ENCODE peak calls at places on chromosomes 16 and 17, in nine cellular contexts. H is A549; N is nephron progenitor cell; D is CD8-positive, alpha-beta T cell; O is AG10803; V is cardiac fibroblast; P is body of pancreas; K is upper lobe of right lung; J is left ventricle myocardium inferior. S is an unnamed sample.

GRCh38 chr17:78785663-78786057 is 3.6 kb upstream of the CYTH1 start:
- DNase-seq in V (no peak), N (no peak), O (no peak), H (no peak), K (peak), J (no peak), D (no peak), P (no peak), S (no peak)

GRCh38 chr16:71557299-71557698 is 19.6 kb downstream of the TAT start:
- DNase-seq in D (no peak), O (no peak), K (no peak), N (no peak), J (no peak), H (no peak), P (no peak), V (no peak), S (no peak)

GRCh38 chr17:75159196-75160031 is 5.1 kb upstream of the JPT1 start:
- DNase-seq in J (no peak), D (no peak), H (peak), K (no peak), N (no peak), V (no peak), P (no peak), O (no peak), S (no peak)

GRCh38 chr16:81600275-81600674 is 155.7 kb downstream of the CMIP start:
- DNase-seq in V (peak), P (no peak), D (no peak), N (no peak), O (peak), K (no peak), H (peak), J (no peak), S (no peak)

GRCh38 chr16:84922351-84923135 is 88.8 kb downstream of the ZDHHC7 start:
- DNase-seq in P (peak), D (no peak), V (peak), K (peak), O (peak), N (no peak), H (no peak), J (peak), S (no peak)

GRCh38 chr16:85384831-85385462 is 228.2 kb upstream of the GSE1 start:
- DNase-seq in N (peak), K (peak), J (peak), V (no peak), D (no peak), P (no peak), H (no peak), O (no peak), S (no peak)

GRCh38 chr17:17108681-17109049 is 66.4 kb downstream of the MPRIP start:
- DNase-seq in D (no peak), J (peak), H (peak), V (peak), N (no peak), P (no peak), O (no peak), K (peak), S (no peak)

GRCh38 chr17:14268264-14268663 is 31.6 kb upstream of the CDRT15 start:
- DNase-seq in J (no peak), V (no peak), N (no peak), H (no peak), K (no peak), D (no peak), O (no peak), P (no peak), S (no peak)

GRCh38 chr16:85503642-85504224 is 109.4 kb upstream of the GSE1 start:
- DNase-seq in H (no peak), N (no peak), O (no peak), J (no peak), P (no peak), V (no peak), D (no peak), K (no peak), S (no peak)

GRCh38 chr16:69839240-69839688 is 77.1 kb downstream of the WWP2 start:
- DNase-seq in K (no peak), V (no peak), D (no peak), O (no peak), N (no peak), J (no peak), P (no peak), H (no peak), S (no peak)

GRCh38 chr16:58001781-58002410 is 689 bp downstream of the USB1 start:
- DNase-seq in N (no peak), K (no peak), P (no peak), O (no peak), V (no peak), D (no peak), J (no peak), H (no peak), S (no peak)

GRCh38 chr17:78764871-78765270 is 17.2 kb downstream of the CYTH1 start:
- DNase-seq in N (no peak), P (no peak), K (no peak), O (no peak), H (no peak), J (no peak), D (no peak), V (no peak), S (no peak)

GRCh38 chr17:56908061-56908542 is 5.7 kb downstream of the TRIM25 start:
- DNase-seq in O (no peak), N (no peak), J (peak), K (peak), H (peak), P (no peak), D (no peak), V (no peak), S (no peak)

GRCh38 chr17:10070690-10071089 is 127.7 kb downstream of the GAS7 start:
- DNase-seq in V (no peak), D (no peak), J (no peak), P (no peak), K (no peak), N (no peak), O (no peak), H (no peak), S (no peak)

GRCh38 chr16:79874391-79874790 is 273.9 kb upstream of the MAF start:
- DNase-seq in N (no peak), J (peak), V (no peak), D (no peak), P (no peak), H (no peak), K (no peak), O (no peak), S (no peak)

GRCh38 chr17:57478433-57478832 is 222.1 kb downstream of the MSI2 start:
- DNase-seq in O (no peak), V (peak), P (no peak), K (no peak), J (no peak), H (no peak), N (no peak), D (no peak), S (no peak)

GRCh38 chr16:83915081-83915480 is 16.2 kb downstream of the MLYCD start:
- DNase-seq in D (no peak), P (no peak), J (no peak), N (no peak), O (no peak), K (no peak), H (no peak), V (no peak), S (no peak)

GRCh38 chr16:86101135-86101911 is 202.4 kb downstream of the IRF8 start:
- DNase-seq in V (no peak), P (no peak), J (no peak), H (no peak), D (no peak), N (peak), O (no peak), K (no peak), S (no peak)

GRCh38 chr17:16215965-16216316 is 607 bp upstream of the NCOR1 start:
- DNase-seq in H (no peak), O (peak), V (no peak), N (no peak), K (no peak), P (no peak), D (peak), J (no peak), S (no peak)

GRCh38 chr16:9627427-9627826 is 536.0 kb downstream of the HAPSTR1 start:
- DNase-seq in D (no peak), O (no peak), V (no peak), J (no peak), K (no peak), N (no peak), P (no peak), H (no peak), S (no peak)

GRCh38 chr17:42850964-42851363 is at the start of gene AOC3:
- DNase-seq in O (no peak), D (no peak), J (peak), K (no peak), V (peak), N (peak), H (no peak), P (no peak), S (no peak)

GRCh38 chr16:3142327-3142726 is 7.5 kb downstream of the ZNF213 start:
- DNase-seq in H (no peak), K (no peak), J (no peak), D (no peak), N (no peak), P (no peak), V (no peak), O (no peak), S (no peak)

GRCh38 chr16:88524973-88525662 is 45.1 kb upstream of the ZC3H18 start:
- DNase-seq in K (no peak), P (no peak), J (no peak), H (no peak), V (no peak), D (no peak), N (no peak), O (no peak), S (no peak)
- TF ChIP-seq CTCF in K (no peak), P (no peak), J (no peak), H (no peak), V (no peak), D (no peak), N (no peak), O (no peak), S (no peak)

DNA sequence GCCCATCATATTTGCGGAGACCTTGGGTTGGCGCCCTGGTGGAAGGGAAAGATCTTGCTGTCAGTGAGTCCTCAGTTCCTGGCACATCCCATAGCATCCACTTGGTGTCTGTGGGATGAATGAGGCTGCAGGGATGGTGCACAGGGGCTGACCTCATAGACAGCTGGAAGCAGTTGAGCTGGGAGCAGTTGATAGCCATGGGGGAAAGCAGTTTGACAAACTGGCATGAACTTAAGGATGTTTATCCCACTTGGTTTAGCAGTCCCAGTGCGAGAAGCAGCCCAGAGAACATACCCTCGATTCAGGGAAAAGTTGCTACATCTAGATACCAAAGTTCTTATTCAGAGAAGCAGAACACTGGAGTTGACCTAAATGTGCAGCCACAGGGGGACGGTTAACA is 80.7 kb downstream of the SNX29 start:
- DNase-seq in J (no peak), H (no peak), O (peak), D (no peak), N (no peak), K (peak), P (no peak), V (peak), S (no peak)
- TF ChIP-seq CTCF in J (no peak), H (no peak), O (peak), D (no peak), N (no peak), K (no peak), P (no peak), V (no peak), S (no peak)

GRCh38 chr17:4007346-4008081 is 43.3 kb upstream of the ATP2A3 start:
- DNase-seq in D (no peak), H (no peak), O (no peak), V (no peak), J (no peak), P (no peak), N (no peak), K (no peak), S (no peak)

GRCh38 chr17:4008496-4009163 is 44.4 kb upstream of the ATP2A3 start:
- DNase-seq in P (no peak), K (no peak), O (no peak), H (no peak), V (no peak), N (no peak), J (no peak), D (no peak), S (no peak)

GRCh38 chr17:4006745-4007211 is 42.5 kb upstream of the ATP2A3 start:
- DNase-seq in K (no peak), V (no peak), J (no peak), H (no peak), N (no peak), O (no peak), D (no peak), P (no peak), S (no peak)

GRCh38 chr17:4009164-4009785 is 45.0 kb upstream of the ATP2A3 start:
- DNase-seq in H (no peak), J (no peak), V (no peak), O (no peak), D (no peak), N (no peak), K (no peak), P (no peak), S (no peak)

GRCh38 chr17:4008082-4008435 is 43.8 kb upstream of the ATP2A3 start:
- DNase-seq in N (no peak), D (no peak), P (no peak), H (no peak), K (no peak), O (no peak), J (no peak), V (no peak), S (no peak)
- TF ChIP-seq CTCF in N (no peak), D (no peak), P (no peak), H (peak), K (peak), O (no peak), J (no peak), V (peak), S (no peak)

DNA sequence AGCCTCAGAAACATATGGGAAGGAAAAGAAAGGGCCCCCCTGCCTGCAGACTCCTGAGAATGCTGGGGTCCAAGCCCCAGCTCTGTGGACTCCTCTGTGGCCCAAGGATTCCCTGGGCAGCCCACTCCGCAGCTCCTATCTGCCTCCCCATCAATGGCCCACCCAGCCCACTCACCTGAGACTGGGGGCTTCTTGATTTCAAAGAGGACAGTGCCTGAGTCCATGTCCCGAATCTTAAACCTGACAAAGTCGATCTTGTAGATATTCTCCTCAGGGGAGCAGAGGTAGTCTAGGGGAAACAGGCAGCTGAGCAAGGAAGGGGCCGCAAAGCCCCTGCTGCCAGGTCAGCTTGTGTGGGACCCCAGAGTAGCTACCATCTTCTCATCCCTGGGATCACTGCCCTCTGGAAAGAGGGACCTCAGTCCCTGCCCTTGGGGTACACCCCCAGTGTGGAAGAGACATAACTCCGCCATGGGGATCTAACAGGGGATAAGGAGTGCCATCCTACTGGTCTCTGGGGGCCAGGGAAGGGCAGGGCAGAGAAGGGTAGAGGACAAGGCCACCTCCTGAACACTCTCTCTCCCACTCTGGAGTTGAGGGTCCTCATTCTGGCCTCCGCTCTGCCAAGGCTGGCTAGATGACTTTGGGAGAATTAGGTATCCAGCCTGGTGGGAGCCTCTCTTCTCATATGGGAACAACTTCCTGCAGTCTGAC is 3.9 kb downstream of the UNC119 start:
- DNase-seq in V (no peak), D (no peak), P (no peak), O (no peak), K (no peak), J (no peak), N (no peak), H (no peak), S (no peak)
- TF ChIP-seq CTCF in V (no peak), D (no peak), P (no peak), O (no peak), K (no peak), J (no peak), N (no peak), H (no peak), S (no peak)

DNA sequence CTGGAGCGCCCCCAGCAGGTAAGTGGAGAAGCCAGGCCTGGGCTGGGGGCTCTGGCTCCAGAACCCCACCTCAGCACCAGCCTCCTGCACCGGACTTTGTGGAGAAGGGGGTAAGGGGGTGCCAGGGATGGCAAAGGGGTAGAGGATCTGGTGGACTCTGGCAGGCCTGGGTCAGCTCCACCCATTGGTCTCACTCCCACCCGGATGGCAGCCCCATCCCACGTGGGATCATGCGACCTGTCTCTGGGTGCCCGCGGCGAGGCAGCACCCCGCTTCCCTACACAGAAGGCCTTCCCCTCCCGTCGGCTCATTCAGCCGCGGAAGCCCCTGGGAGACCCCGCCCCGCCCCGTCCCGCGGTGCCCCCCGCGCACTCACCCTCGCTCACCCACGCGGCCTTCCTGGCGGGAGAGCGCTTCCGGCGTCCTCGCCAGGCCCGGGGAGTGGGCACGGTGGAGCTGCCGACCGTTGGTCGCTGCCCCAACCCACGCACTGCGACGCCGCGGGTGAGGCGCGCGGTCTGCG is 498 bp upstream of the PLEKHG4 start:
- DNase-seq in N (no peak), K (no peak), O (no peak), H (peak), V (no peak), P (peak), J (no peak), D (peak), S (no peak)
- TF ChIP-seq CTCF in N (no peak), K (peak), O (peak), H (no peak), V (peak), P (no peak), J (no peak), D (no peak), S (no peak)

GRCh38 chr17:27566673-27567562 is 64.1 kb upstream of the LGALS9 start:
- DNase-seq in D (no peak), J (no peak), K (no peak), V (peak), P (no peak), H (peak), N (no peak), O (no peak), S (no peak)

GRCh38 chr17:27563532-27563931 is 67.5 kb upstream of the LGALS9 start:
- DNase-seq in V (no peak), N (no peak), K (no peak), P (no peak), J (no peak), O (no peak), H (no peak), D (no peak), S (no peak)

GRCh38 chr17:27565874-27566672 is 64.9 kb upstream of the LGALS9 start:
- DNase-seq in J (no peak), N (no peak), V (no peak), K (no peak), P (no peak), H (no peak), O (no peak), D (no peak), S (no peak)

GRCh38 chr17:27562777-27563455 is 68.1 kb upstream of the LGALS9 start:
- DNase-seq in O (no peak), K (no peak), P (no peak), V (no peak), H (peak), J (no peak), N (no peak), D (no peak), S (no peak)

GRCh38 chr17:27564463-27564862 is 66.5 kb upstream of the LGALS9 start:
- DNase-seq in P (no peak), K (no peak), N (no peak), H (no peak), O (no peak), J (no peak), V (peak), D (no peak), S (no peak)
- TF ChIP-seq CTCF in P (no peak), K (no peak), N (no peak), H (no peak), O (no peak), J (no peak), V (no peak), D (no peak), S (no peak)

S was measured in omental fat pad.